ENCODE peak calls at places on chromosomes 2 and 18, in five cellular contexts. R is AG10803, Y is NCI-H748 treated with DMSO at 0.1 percent for 48 hours, T is anterior cingulate cortex, U is HFF-Myc. G is an unnamed sample.

GRCh38 chr2:30030361-30030760 is 109.0 kb upstream of the ALK start:
- DNase-seq in R (no peak), Y (no peak), T (no peak), U (no peak), G (no peak)

GRCh38 chr2:67400560-67401464 is 3.7 kb downstream of the ETAA1 start:
- DNase-seq in R (no peak), Y (no peak), T (no peak), U (no peak), G (no peak)

GRCh38 chr2:51028829-51029228 is 3.1 kb downstream of the NRXN1 start:
- DNase-seq in R (no peak), Y (no peak), T (peak), U (no peak), G (no peak)

GRCh38 chr2:190670182-190670946 is 21.5 kb downstream of the NAB1 start:
- DNase-seq in R (no peak), Y (no peak), T (no peak), U (no peak), G (no peak)

GRCh38 chr2:216533504-216534068 is 34.9 kb downstream of the RPL37A start:
- DNase-seq in R (no peak), Y (no peak), T (no peak), U (no peak), G (no peak)

GRCh38 chr2:172196768-172197322 is 94.1 kb upstream of the DLX2 start:
- DNase-seq in R (peak), Y (no peak), T (no peak), U (no peak), G (no peak)

GRCh38 chr2:204024503-204024902 is 87.9 kb downstream of the ICOS start:
- DNase-seq in R (peak), Y (no peak), T (peak), U (peak), G (no peak)

GRCh38 chr2:157311706-157312105 is 13.9 kb downstream of the ERMN start:
- DNase-seq in R (no peak), Y (no peak), T (no peak), U (no peak), G (no peak)

GRCh38 chr2:175049671-175050070 is 44.5 kb upstream of the CHN1 start:
- DNase-seq in R (peak), Y (no peak), T (no peak), U (no peak), G (no peak)

GRCh38 chr18:6414723-6415362 is at the start of gene L3MBTL4:
- DNase-seq in R (no peak), Y (no peak), T (peak), U (no peak), G (peak)

GRCh38 chr2:108620656-108621055 is 86.4 kb downstream of the LIMS1 start:
- DNase-seq in R (no peak), Y (no peak), T (no peak), U (no peak), G (no peak)

GRCh38 chr2:177740718-177741117 is 331.9 kb downstream of the PDE11A start:
- DNase-seq in R (peak), Y (no peak), T (no peak), U (peak), G (no peak)

GRCh38 chr2:238945433-238946150 is 97.7 kb downstream of the TWIST2 start:
- DNase-seq in R (peak), Y (no peak), T (no peak), U (no peak), G (peak)

G was measured in 8988T.